ENCODE peak calls at places on chromosomes 5 and 9, in eight cellular contexts. Q, D, L, N, A, Z, Y and S are unnamed samples.

GRCh38 chr9:11063263-11063662 is 450.5 kb upstream of the PTPRD start:
- DNase-seq in Q (no peak), D (no peak), L (no peak), N (no peak), A (no peak), Z (no peak), Y (no peak), S (no peak)

GRCh38 chr9:68795411-68795810 is 90.4 kb downstream of the PIP5K1B start:
- DNase-seq in Q (no peak), D (no peak), L (no peak), N (no peak), A (no peak), Z (no peak), Y (no peak), S (no peak)

GRCh38 chr9:133369923-133370322 is 5.9 kb downstream of the SURF4 start:
- DNase-seq in Q (no peak), D (no peak), L (no peak), N (no peak), A (no peak), Z (no peak), Y (no peak), S (no peak)

GRCh38 chr5:36369092-36369737 is 67.5 kb upstream of the RANBP3L start:
- DNase-seq in Q (no peak), D (no peak), L (no peak), N (no peak), A (no peak), Z (no peak), Y (no peak), S (no peak)

GRCh38 chr9:137107312-137107921 is 7.1 kb downstream of the DPP7 start:
- DNase-seq in Q (peak), D (no peak), L (no peak), N (no peak), A (no peak), Z (no peak), Y (no peak), S (no peak)

GRCh38 chr9:75140261-75140660 is 51.9 kb downstream of the OSTF1 start:
- DNase-seq in Q (no peak), D (no peak), L (no peak), N (no peak), A (no peak), Z (no peak), Y (no peak), S (no peak)

GRCh38 chr5:36059571-36060515 is 6.8 kb downstream of the UGT3A2 start:
- DNase-seq in Q (no peak), D (no peak), L (no peak), N (no peak), A (no peak), Z (no peak), Y (no peak), S (no peak)

GRCh38 chr9:22238809-22239684 is 207.6 kb upstream of the DMRTA1 start:
- DNase-seq in Q (no peak), D (no peak), L (no peak), N (no peak), A (no peak), Z (no peak), Y (no peak), S (no peak)

GRCh38 chr9:108672475-108673065 is 183.2 kb downstream of the ACTL7B start:
- DNase-seq in Q (no peak), D (no peak), L (no peak), N (no peak), A (no peak), Z (no peak), Y (no peak), S (no peak)

GRCh38 chr5:148620696-148621095 is 33.6 kb downstream of the HTR4 start:
- DNase-seq in Q (no peak), D (no peak), L (no peak), N (no peak), A (no peak), Z (no peak), Y (no peak), S (no peak)

GRCh38 chr9:37412431-37413151 is 9.9 kb upstream of the GRHPR start:
- DNase-seq in Q (no peak), D (no peak), L (no peak), N (no peak), A (no peak), Z (peak), Y (no peak), S (no peak)

GRCh38 chr5:91123896-91124295 is 259.2 kb downstream of the ARRDC3 start:
- DNase-seq in Q (no peak), D (no peak), L (no peak), N (no peak), A (no peak), Z (no peak), Y (no peak), S (no peak)

GRCh38 chr5:154273028-154273617 is 82.6 kb downstream of the GALNT10 start:
- DNase-seq in Q (peak), D (peak), L (no peak), N (no peak), A (no peak), Z (no peak), Y (peak), S (no peak)

GRCh38 chr9:3124006-3124405 is 280.1 kb upstream of the PUM3 start:
- DNase-seq in Q (no peak), D (no peak), L (no peak), N (no peak), A (no peak), Z (no peak), Y (no peak), S (no peak)

GRCh38 chr5:39675676-39676075 is 250.9 kb upstream of the DAB2 start:
- DNase-seq in Q (no peak), D (no peak), L (no peak), N (no peak), A (no peak), Z (no peak), Y (no peak), S (no peak)

GRCh38 chr9:22165144-22165543 is 156.0 kb upstream of the CDKN2B start:
- DNase-seq in Q (no peak), D (no peak), L (no peak), N (no peak), A (no peak), Z (no peak), Y (no peak), S (no peak)

GRCh38 chr5:59296317-59297264 is 596.9 kb downstream of the PDE4D start:
- DNase-seq in Q (no peak), D (no peak), L (no peak), N (no peak), A (no peak), Z (no peak), Y (no peak), S (no peak)

GRCh38 chr9:13841801-13842462 is 472.0 kb downstream of the NFIB start:
- DNase-seq in Q (no peak), D (no peak), L (no peak), N (no peak), A (no peak), Z (no peak), Y (peak), S (no peak)

GRCh38 chr5:157280511-157280910 is 14.6 kb downstream of the CYFIP2 start:
- DNase-seq in Q (no peak), D (no peak), L (no peak), N (no peak), A (no peak), Z (no peak), Y (no peak), S (no peak)

GRCh38 chr5:77312411-77312810 is 101.9 kb downstream of the PDE8B start:
- DNase-seq in Q (no peak), D (no peak), L (no peak), N (no peak), A (no peak), Z (no peak), Y (no peak), S (no peak)

GRCh38 chr9:129401623-129402340 is 219.1 kb downstream of the C9orf50 start:
- DNase-seq in Q (no peak), D (peak), L (no peak), N (no peak), A (no peak), Z (no peak), Y (no peak), S (peak)

GRCh38 chr9:126638571-126639132 is 24.9 kb downstream of the LMX1B start:
- DNase-seq in Q (no peak), D (no peak), L (no peak), N (no peak), A (no peak), Z (no peak), Y (no peak), S (no peak)

GRCh38 chr5:113293613-113294340 is 141.0 kb downstream of the TSSK1B start:
- DNase-seq in Q (no peak), D (peak), L (peak), N (peak), A (no peak), Z (no peak), Y (no peak), S (no peak)

GRCh38 chr5:113293068-113293571 is 141.7 kb downstream of the TSSK1B start:
- DNase-seq in Q (no peak), D (peak), L (no peak), N (peak), A (no peak), Z (no peak), Y (no peak), S (no peak)

GRCh38 chr5:113292535-113292934 is 142.3 kb downstream of the TSSK1B start:
- DNase-seq in Q (no peak), D (no peak), L (no peak), N (no peak), A (no peak), Z (no peak), Y (no peak), S (no peak)

GRCh38 chr5:113295111-113295539 is 139.7 kb downstream of the TSSK1B start:
- DNase-seq in Q (no peak), D (no peak), L (no peak), N (no peak), A (no peak), Z (no peak), Y (no peak), S (no peak)

GRCh38 chr5:113294341-113295110 is 140.3 kb downstream of the TSSK1B start:
- DNase-seq in Q (peak), D (peak), L (peak), N (peak), A (peak), Z (peak), Y (peak), S (peak)
- TF ChIP-seq POLR2A in Q (peak), D (peak), L (no peak), N (peak), A (no peak), Z (peak), Y (no peak), S (peak)

DNA sequence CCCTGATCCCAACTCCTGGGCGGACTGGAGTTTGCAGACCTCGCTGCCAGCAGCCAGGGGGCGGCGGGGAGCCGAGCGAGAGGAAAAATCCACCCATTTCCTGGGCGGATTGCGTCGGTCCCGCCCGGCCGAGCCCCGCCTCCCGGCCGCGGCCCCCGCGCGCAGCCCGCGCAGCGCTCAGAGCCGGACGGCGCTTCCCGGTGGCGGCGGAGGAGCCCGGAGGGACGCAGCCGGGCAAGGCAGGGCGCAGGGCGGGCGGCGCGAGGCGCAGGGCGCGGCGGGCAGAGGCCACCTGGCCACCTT is at the start of gene OLFM1:
- DNase-seq in Q (peak), D (peak), L (peak), N (peak), A (peak), Z (peak), Y (peak), S (peak)
- TF ChIP-seq POLR2A in Q (no peak), D (no peak), L (no peak), N (no peak), A (no peak), Z (no peak), Y (no peak), S (peak)

DNA sequence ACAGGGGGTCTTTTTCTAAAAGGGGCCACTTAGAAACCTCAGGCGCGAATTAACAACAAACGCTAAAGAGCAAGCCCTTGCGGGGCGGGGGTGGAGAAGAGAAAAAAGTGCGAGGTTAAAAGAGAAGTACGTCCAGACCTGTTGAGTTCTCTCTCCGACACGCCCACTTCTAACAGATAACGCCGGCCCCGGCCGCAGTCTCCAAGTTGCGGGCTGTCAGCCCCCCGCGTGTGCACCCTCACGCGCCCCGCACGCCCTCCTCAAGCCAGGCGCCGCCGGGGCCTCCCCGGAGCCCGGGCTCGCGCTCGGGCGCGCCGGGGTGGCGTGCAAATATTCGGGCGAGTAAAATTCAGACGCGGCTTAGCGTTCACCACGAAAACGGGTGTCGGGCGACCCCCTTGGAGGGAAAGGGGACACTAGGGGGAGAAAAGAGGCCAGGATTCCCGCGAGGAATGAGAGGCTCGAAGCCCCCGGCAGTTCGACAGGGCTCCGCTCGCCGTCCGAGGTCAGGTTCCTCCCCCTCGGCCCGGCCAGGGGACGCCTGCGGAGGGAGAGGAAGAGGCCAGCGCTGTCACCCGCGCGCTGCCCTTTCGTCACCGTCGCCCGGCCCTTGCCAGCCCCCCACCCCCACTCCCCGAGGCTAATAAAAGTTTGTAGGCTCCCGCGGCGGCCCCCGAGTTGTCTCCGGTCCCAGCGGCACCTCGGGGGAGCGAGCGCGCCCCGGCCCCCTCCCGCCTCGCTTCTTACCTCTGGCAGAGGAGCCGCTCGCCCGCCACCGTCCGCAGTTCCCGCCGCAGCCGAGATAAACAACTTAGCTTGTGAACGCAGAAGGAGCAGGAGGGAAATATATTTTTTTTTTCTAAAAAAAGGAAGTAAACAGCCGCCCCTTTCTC is 776 bp downstream of the NR3C1 start:
- DNase-seq in Q (peak), D (peak), L (peak), N (peak), A (peak), Z (peak), Y (peak), S (peak)
- TF ChIP-seq POLR2A in Q (no peak), D (no peak), L (no peak), N (peak), A (no peak), Z (no peak), Y (no peak), S (no peak)

DNA sequence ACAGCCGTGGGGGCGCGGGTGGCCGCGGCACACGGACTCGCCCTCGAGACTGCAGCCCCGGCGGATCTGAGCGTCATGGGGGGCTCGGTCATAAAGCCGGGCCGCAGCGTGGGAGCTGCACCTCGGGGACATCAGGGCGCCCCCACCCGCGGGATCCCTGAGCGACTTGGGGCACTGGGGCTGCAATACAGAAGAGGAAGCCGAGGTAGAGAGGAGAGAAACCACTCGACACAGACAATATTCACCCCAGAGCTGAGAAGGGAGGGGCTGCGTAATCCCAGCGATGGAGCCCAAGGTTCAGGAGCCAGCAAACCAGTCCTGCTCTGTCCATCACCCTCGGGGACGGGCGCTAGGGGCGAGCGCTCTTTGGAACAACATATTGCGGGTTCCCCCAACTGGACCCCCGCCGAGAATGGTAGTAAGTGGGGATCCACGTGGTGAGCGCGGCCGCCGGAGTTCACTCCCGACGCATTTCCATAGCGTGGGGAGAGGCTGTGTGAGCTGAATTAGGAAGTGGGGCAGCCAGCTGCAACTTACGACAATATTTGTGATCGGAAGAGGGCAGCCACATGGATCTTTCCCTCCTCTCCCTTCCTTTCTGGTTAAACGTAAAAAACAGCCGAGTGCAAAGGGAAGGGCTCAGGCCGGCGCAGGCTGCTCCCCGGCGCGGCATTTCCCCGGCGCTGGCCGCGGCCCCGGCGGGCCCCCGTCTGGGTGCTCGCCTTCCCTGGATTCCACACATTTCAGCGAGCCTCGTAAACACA is 9.9 kb downstream of the PTCH1 start:
- DNase-seq in Q (peak), D (peak), L (no peak), N (peak), A (peak), Z (no peak), Y (peak), S (no peak)
- TF ChIP-seq POLR2A in Q (peak), D (peak), L (no peak), N (peak), A (no peak), Z (peak), Y (no peak), S (peak)